ENCODE peak calls at places on chromosomes 16 and 17, in ten cellular contexts. One of them, this sample, is unnamed.
A peak's percentile ranks its signal among the peaks of the same experiment; 100 is the strongest.

GRCh38 chr16:81940781-81941560 is 70.3 kb downstream of the SDR42E1 start:
- DNase-seq in right lobe of liver: no peak
- DNase-seq in GM23338: peak; percentile 52
- DNase-seq in psoas muscle: no peak
- DNase-seq in GM12878: no peak
- DNase-seq in adrenal gland: no peak
- DNase-seq in hepatocyte: peak; percentile 50
- DNase-seq in CD8-positive, alpha-beta memory T cell: no peak
- DNase-seq in heart right ventricle: no peak
- DNase-seq in neural progenitor cell: peak; percentile 16
- DNase-seq in this sample: peak; percentile 47

GRCh38 chr16:13350000-13350399 is 448.6 kb downstream of the SHISA9 start:
- DNase-seq in neural progenitor cell: no peak
- DNase-seq in CD8-positive, alpha-beta memory T cell: no peak
- DNase-seq in GM12878: no peak
- DNase-seq in psoas muscle: no peak
- DNase-seq in adrenal gland: no peak
- DNase-seq in hepatocyte: no peak
- DNase-seq in right lobe of liver: no peak
- DNase-seq in GM23338: peak; percentile 3
- DNase-seq in heart right ventricle: no peak
- DNase-seq in this sample: no peak

GRCh38 chr16:2149630-2150417 is 1.4 kb downstream of the RAB26 start:
- DNase-seq in CD8-positive, alpha-beta memory T cell: no peak
- DNase-seq in heart right ventricle: no peak
- DNase-seq in hepatocyte: no peak
- DNase-seq in GM12878: no peak
- DNase-seq in GM23338: peak; percentile 53
- DNase-seq in neural progenitor cell: peak; percentile 38
- DNase-seq in adrenal gland: no peak
- DNase-seq in psoas muscle: no peak
- DNase-seq in right lobe of liver: no peak
- DNase-seq in this sample: peak; percentile 60

GRCh38 chr17:8057691-8058114 is 18.8 kb downstream of the ALOX15B start:
- DNase-seq in GM23338: peak; percentile 93
- DNase-seq in hepatocyte: peak; percentile 90
- DNase-seq in neural progenitor cell: peak; percentile 89
- DNase-seq in adrenal gland: no peak
- DNase-seq in psoas muscle: no peak
- DNase-seq in right lobe of liver: no peak
- DNase-seq in CD8-positive, alpha-beta memory T cell: peak; percentile 66
- DNase-seq in GM12878: peak; percentile 45
- DNase-seq in heart right ventricle: no peak
- DNase-seq in this sample: peak; percentile 85

GRCh38 chr16:49581630-49582298 is 208.2 kb downstream of the C16orf78 start:
- DNase-seq in GM23338: no peak
- DNase-seq in neural progenitor cell: no peak
- DNase-seq in adrenal gland: no peak
- DNase-seq in right lobe of liver: no peak
- DNase-seq in heart right ventricle: peak; percentile 40
- DNase-seq in CD8-positive, alpha-beta memory T cell: no peak
- DNase-seq in hepatocyte: no peak
- DNase-seq in psoas muscle: no peak
- DNase-seq in GM12878: no peak
- DNase-seq in this sample: no peak

GRCh38 chr16:80250376-80250775 is 290.4 kb upstream of the DYNLRB2 start:
- DNase-seq in right lobe of liver: no peak
- DNase-seq in neural progenitor cell: no peak
- DNase-seq in CD8-positive, alpha-beta memory T cell: no peak
- DNase-seq in heart right ventricle: no peak
- DNase-seq in GM12878: no peak
- DNase-seq in psoas muscle: no peak
- DNase-seq in hepatocyte: no peak
- DNase-seq in GM23338: no peak
- DNase-seq in adrenal gland: no peak
- DNase-seq in this sample: no peak

GRCh38 chr16:49469323-49469670 is 95.7 kb downstream of the C16orf78 start:
- DNase-seq in right lobe of liver: no peak
- DNase-seq in CD8-positive, alpha-beta memory T cell: no peak
- DNase-seq in psoas muscle: peak; percentile 4
- DNase-seq in hepatocyte: no peak
- DNase-seq in neural progenitor cell: no peak
- DNase-seq in adrenal gland: peak; percentile 1
- DNase-seq in GM23338: no peak
- DNase-seq in GM12878: no peak
- DNase-seq in heart right ventricle: no peak
- DNase-seq in this sample: no peak

GRCh38 chr16:71927383-71927782 is 32.1 kb downstream of the IST1 start:
- DNase-seq in GM23338: no peak
- DNase-seq in adrenal gland: peak; percentile 78
- DNase-seq in right lobe of liver: no peak
- DNase-seq in hepatocyte: peak; percentile 60
- DNase-seq in psoas muscle: no peak
- DNase-seq in neural progenitor cell: no peak
- DNase-seq in GM12878: no peak
- DNase-seq in CD8-positive, alpha-beta memory T cell: no peak
- DNase-seq in heart right ventricle: peak; percentile 73
- DNase-seq in this sample: no peak

GRCh38 chr16:85612191-85612800 is 826 bp upstream of the GSE1 start:
- DNase-seq in hepatocyte: peak; percentile 91
- DNase-seq in GM12878: no peak
- DNase-seq in neural progenitor cell: peak; percentile 55
- DNase-seq in adrenal gland: peak; percentile 85
- DNase-seq in psoas muscle: peak; percentile 91
- DNase-seq in right lobe of liver: peak; percentile 90
- DNase-seq in heart right ventricle: peak; percentile 81
- DNase-seq in GM23338: no peak
- DNase-seq in CD8-positive, alpha-beta memory T cell: peak; percentile 60
- DNase-seq in this sample: peak; percentile 88

GRCh38 chr16:54460254-54460860 is 173.8 kb upstream of the IRX3 start:
- DNase-seq in right lobe of liver: no peak
- DNase-seq in neural progenitor cell: no peak
- DNase-seq in adrenal gland: no peak
- DNase-seq in GM12878: no peak
- DNase-seq in hepatocyte: no peak
- DNase-seq in heart right ventricle: no peak
- DNase-seq in GM23338: no peak
- DNase-seq in CD8-positive, alpha-beta memory T cell: no peak
- DNase-seq in psoas muscle: no peak
- DNase-seq in this sample: no peak

GRCh38 chr16:89257757-89258465 is 40.4 kb downstream of the ZNF778 start:
- DNase-seq in heart right ventricle: no peak
- DNase-seq in adrenal gland: no peak
- DNase-seq in hepatocyte: no peak
- DNase-seq in psoas muscle: no peak
- DNase-seq in GM23338: no peak
- DNase-seq in right lobe of liver: no peak
- DNase-seq in GM12878: no peak
- DNase-seq in neural progenitor cell: no peak
- DNase-seq in CD8-positive, alpha-beta memory T cell: no peak
- DNase-seq in this sample: no peak

GRCh38 chr17:36675250-36675649 is 73.9 kb downstream of the MRM1 start:
- DNase-seq in GM23338: no peak
- DNase-seq in GM12878: no peak
- DNase-seq in adrenal gland: no peak
- DNase-seq in hepatocyte: no peak
- DNase-seq in heart right ventricle: no peak
- DNase-seq in psoas muscle: no peak
- DNase-seq in neural progenitor cell: no peak
- DNase-seq in CD8-positive, alpha-beta memory T cell: no peak
- DNase-seq in right lobe of liver: no peak
- DNase-seq in this sample: no peak

GRCh38 chr17:76268015-76268749 is 3.0 kb downstream of the UBALD2 start:
- DNase-seq in CD8-positive, alpha-beta memory T cell: peak; percentile 83
- DNase-seq in GM12878: peak; percentile 76
- DNase-seq in adrenal gland: no peak
- DNase-seq in GM23338: peak; percentile 56
- DNase-seq in psoas muscle: peak; percentile 94
- DNase-seq in right lobe of liver: peak; percentile 79
- DNase-seq in neural progenitor cell: no peak
- DNase-seq in hepatocyte: peak; percentile 66
- DNase-seq in heart right ventricle: peak; percentile 82
- DNase-seq in this sample: no peak

GRCh38 chr17:76270127-76270592 is 5.0 kb downstream of the UBALD2 start:
- DNase-seq in GM12878: no peak
- DNase-seq in CD8-positive, alpha-beta memory T cell: peak; percentile 64
- DNase-seq in hepatocyte: no peak
- DNase-seq in adrenal gland: no peak
- DNase-seq in psoas muscle: peak; percentile 66
- DNase-seq in right lobe of liver: no peak
- DNase-seq in heart right ventricle: no peak
- DNase-seq in neural progenitor cell: no peak
- DNase-seq in GM23338: no peak
- DNase-seq in this sample: no peak

GRCh38 chr17:76267051-76267576 is 2.0 kb downstream of the UBALD2 start:
- DNase-seq in CD8-positive, alpha-beta memory T cell: no peak
- DNase-seq in psoas muscle: no peak
- DNase-seq in hepatocyte: no peak
- DNase-seq in GM12878: no peak
- DNase-seq in heart right ventricle: no peak
- DNase-seq in neural progenitor cell: no peak
- DNase-seq in adrenal gland: no peak
- DNase-seq in right lobe of liver: no peak
- DNase-seq in GM23338: no peak
- DNase-seq in this sample: no peak

GRCh38 chr17:76270770-76271668 is 5.9 kb downstream of the UBALD2 start:
- DNase-seq in CD8-positive, alpha-beta memory T cell: peak; percentile 57
- DNase-seq in psoas muscle: peak; percentile 65
- DNase-seq in GM12878: no peak
- DNase-seq in heart right ventricle: no peak
- DNase-seq in adrenal gland: no peak
- DNase-seq in right lobe of liver: no peak
- DNase-seq in GM23338: no peak
- DNase-seq in neural progenitor cell: no peak
- DNase-seq in hepatocyte: no peak
- DNase-seq in this sample: no peak

DNA sequence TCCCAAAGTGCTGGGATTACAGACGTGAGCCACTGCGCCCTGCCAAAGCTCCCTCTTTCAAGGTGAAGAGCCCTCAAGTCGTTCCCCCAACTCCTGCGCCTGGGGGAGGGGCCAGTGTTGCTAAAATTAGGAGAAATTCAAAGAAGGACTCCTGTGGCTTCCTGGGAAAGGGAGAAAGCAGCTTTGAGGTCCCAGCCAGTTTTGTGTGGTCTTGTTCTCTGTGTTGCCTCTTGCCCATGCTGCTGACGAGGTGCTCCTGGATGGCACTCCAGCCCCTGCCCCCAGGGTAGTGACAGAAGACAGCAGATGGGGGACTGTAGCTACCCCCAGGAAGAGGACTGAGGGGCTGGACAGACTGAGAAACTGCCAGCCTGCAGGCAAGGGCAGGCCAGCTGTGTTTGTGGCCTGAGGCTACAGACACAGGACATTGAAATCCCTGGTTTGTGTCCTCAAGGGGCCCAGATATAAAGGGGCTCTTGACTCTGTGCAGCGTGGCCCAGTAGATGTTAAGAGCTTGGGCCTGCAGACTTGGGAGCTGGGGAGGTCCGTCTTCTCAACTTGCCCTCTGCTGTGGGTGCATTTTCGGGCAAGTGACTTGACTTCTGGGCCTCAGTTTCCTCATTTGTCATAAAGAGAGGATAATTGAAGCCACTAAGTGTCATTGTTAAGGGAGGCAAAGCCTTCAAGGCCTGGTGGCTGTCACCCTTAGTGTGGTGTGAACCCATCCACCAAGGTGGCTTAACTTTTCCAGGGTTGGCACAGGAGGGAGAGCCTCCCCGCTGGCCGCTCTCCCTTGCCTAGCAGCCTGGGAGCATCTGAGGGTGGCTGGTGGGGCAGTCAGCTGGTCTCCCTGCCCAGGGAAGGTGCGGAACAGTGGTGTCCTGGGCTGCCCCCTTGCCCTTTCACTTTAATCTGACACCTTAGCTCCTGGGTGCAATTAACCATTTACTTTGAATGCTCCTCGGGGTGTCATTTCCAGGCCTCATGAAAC is 4.1 kb downstream of the UBALD2 start:
- DNase-seq in CD8-positive, alpha-beta memory T cell: no peak
- DNase-seq in hepatocyte: no peak
- DNase-seq in GM23338: peak; percentile 53
- DNase-seq in GM12878: no peak
- DNase-seq in heart right ventricle: peak; percentile 49
- DNase-seq in neural progenitor cell: no peak
- DNase-seq in psoas muscle: peak; percentile 66
- DNase-seq in right lobe of liver: no peak
- DNase-seq in adrenal gland: no peak
- DNase-seq in this sample: no peak
- H3K4me3 ChIP-seq in CD8-positive, alpha-beta memory T cell: peak overlapping the region; percentile 35
- H3K4me3 ChIP-seq in hepatocyte: no peak overlapping the region
- H3K4me3 ChIP-seq in GM23338: no peak overlapping the region
- H3K4me3 ChIP-seq in GM12878: peak overlapping the region; percentile 84
- H3K4me3 ChIP-seq in heart right ventricle: no peak overlapping the region
- H3K4me3 ChIP-seq in neural progenitor cell: no peak overlapping the region
- H3K4me3 ChIP-seq in psoas muscle: peak overlapping the region; percentile 86
- H3K4me3 ChIP-seq in right lobe of liver: no peak overlapping the region
- H3K4me3 ChIP-seq in adrenal gland: no peak overlapping the region
- H3K4me3 ChIP-seq in this sample: no peak overlapping the region

GRCh38 chr17:47928415-47928814 is 13.0 kb upstream of the PNPO start:
- DNase-seq in CD8-positive, alpha-beta memory T cell: no peak
- DNase-seq in adrenal gland: no peak
- DNase-seq in hepatocyte: no peak
- DNase-seq in neural progenitor cell: no peak
- DNase-seq in GM12878: no peak
- DNase-seq in heart right ventricle: no peak
- DNase-seq in psoas muscle: no peak
- DNase-seq in GM23338: no peak
- DNase-seq in right lobe of liver: no peak
- DNase-seq in this sample: no peak
- H3K36me3 ChIP-seq in CD8-positive, alpha-beta memory T cell: peaks cover 37% of the 10 kb centered on the region
- H3K36me3 ChIP-seq in adrenal gland: no peaks in the 10 kb centered on the region
- H3K36me3 ChIP-seq in hepatocyte: no peaks in the 10 kb centered on the region
- H3K36me3 ChIP-seq in neural progenitor cell: no peaks in the 10 kb centered on the region
- H3K36me3 ChIP-seq in GM12878: no peaks in the 10 kb centered on the region
- H3K36me3 ChIP-seq in heart right ventricle: no peaks in the 10 kb centered on the region
- H3K36me3 ChIP-seq in psoas muscle: no peaks in the 10 kb centered on the region
- H3K36me3 ChIP-seq in GM23338: no peaks in the 10 kb centered on the region
- H3K36me3 ChIP-seq in right lobe of liver: peaks cover 16% of the 10 kb centered on the region
- H3K36me3 ChIP-seq in this sample: peaks cover 19% of the 10 kb centered on the region

DNA sequence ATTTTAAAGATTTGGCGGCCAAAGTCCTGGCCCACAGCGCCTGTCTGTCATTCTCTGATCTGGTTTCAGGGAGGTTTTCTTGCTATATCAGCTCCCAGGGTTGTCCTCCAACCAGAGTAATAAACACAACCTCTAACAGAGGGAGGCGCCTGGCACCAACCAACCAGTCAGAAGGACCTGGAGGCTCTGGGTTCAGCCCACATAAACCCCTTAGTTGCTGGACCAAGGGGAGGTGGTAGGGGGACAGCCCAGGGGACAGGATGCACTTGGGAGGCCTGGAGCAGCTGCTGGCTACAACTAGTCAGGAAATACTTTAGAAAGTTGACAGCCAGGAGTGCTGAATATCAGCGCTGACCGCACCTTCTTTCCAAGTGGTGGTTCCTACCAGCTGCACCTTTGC is 41.7 kb upstream of the CDRT4 start:
- DNase-seq in CD8-positive, alpha-beta memory T cell: no peak
- DNase-seq in psoas muscle: no peak
- DNase-seq in GM12878: no peak
- DNase-seq in GM23338: no peak
- DNase-seq in right lobe of liver: no peak
- DNase-seq in adrenal gland: no peak
- DNase-seq in hepatocyte: no peak
- DNase-seq in neural progenitor cell: no peak
- DNase-seq in heart right ventricle: no peak
- DNase-seq in this sample: no peak
- H3K4me1 ChIP-seq in CD8-positive, alpha-beta memory T cell: no peaks in the 10 kb centered on the region
- H3K4me1 ChIP-seq in psoas muscle: peaks cover 16% of the 10 kb centered on the region
- H3K4me1 ChIP-seq in GM12878: no peaks in the 10 kb centered on the region
- H3K4me1 ChIP-seq in GM23338: no peaks in the 10 kb centered on the region
- H3K4me1 ChIP-seq in right lobe of liver: no peaks in the 10 kb centered on the region
- H3K4me1 ChIP-seq in adrenal gland: no peaks in the 10 kb centered on the region
- H3K4me1 ChIP-seq in hepatocyte: peaks cover 18% of the 10 kb centered on the region
- H3K4me1 ChIP-seq in neural progenitor cell: no peaks in the 10 kb centered on the region
- H3K4me1 ChIP-seq in heart right ventricle: peaks cover 25% of the 10 kb centered on the region
- H3K4me1 ChIP-seq in this sample: peaks cover 4% of the 10 kb centered on the region

GRCh38 chr17:75927286-75927922 is 13.4 kb downstream of the FBF1 start:
- DNase-seq in adrenal gland: no peak
- DNase-seq in hepatocyte: no peak
- DNase-seq in GM23338: peak; percentile 80
- DNase-seq in CD8-positive, alpha-beta memory T cell: no peak
- DNase-seq in psoas muscle: no peak
- DNase-seq in GM12878: no peak
- DNase-seq in right lobe of liver: no peak
- DNase-seq in neural progenitor cell: peak; percentile 23
- DNase-seq in heart right ventricle: no peak
- DNase-seq in this sample: no peak
- H3K4me3 ChIP-seq in adrenal gland: no peak overlapping the region
- H3K4me3 ChIP-seq in hepatocyte: no peak overlapping the region
- H3K4me3 ChIP-seq in GM23338: no peak overlapping the region
- H3K4me3 ChIP-seq in CD8-positive, alpha-beta memory T cell: no peak overlapping the region
- H3K4me3 ChIP-seq in psoas muscle: no peak overlapping the region
- H3K4me3 ChIP-seq in GM12878: no peak overlapping the region
- H3K4me3 ChIP-seq in right lobe of liver: no peak overlapping the region
- H3K4me3 ChIP-seq in neural progenitor cell: no peak overlapping the region
- H3K4me3 ChIP-seq in heart right ventricle: no peak overlapping the region
- H3K4me3 ChIP-seq in this sample: no peak overlapping the region